ENCODE peak calls at places on chromosomes 3 and 15, in six cellular contexts. L is BJ; C is fibroblast of mammary gland; Z is fibroblast of the conjunctiva; O is Peyer's patch; G is stimulated activated CD4-positive, alpha-beta T cell treated with anti-CD3 and anti-CD28 coated beads, Interleukin-4, amount 100 ng/mL, for 4 hours. J is an unnamed sample.

GRCh38 chr3:98763076-98763475 is at the start of gene ST3GAL6:
- DNase-seq in L (no peak), C (peak; percentile 54), Z (no peak), O (no peak), G (no peak), J (no peak)

GRCh38 chr15:39391230-39391629 is 189.6 kb upstream of the THBS1 start:
- DNase-seq in L (no peak), C (peak; percentile 40), Z (no peak), O (no peak), G (no peak), J (no peak)

GRCh38 chr3:142501004-142501926 is 53.4 kb upstream of the XRN1 start:
- DNase-seq in L (peak; percentile 97), C (peak; percentile 86), Z (peak; percentile 35), O (no peak), G (no peak), J (no peak)

GRCh38 chr15:60392986-60393811 is 4.6 kb downstream of the ANXA2 start:
- DNase-seq in L (peak; percentile 98), C (peak; percentile 100), Z (peak; percentile 96), O (no peak), G (no peak), J (peak; percentile 88)

GRCh38 chr3:143601738-143602480 is 246.4 kb downstream of the SLC9A9 start:
- DNase-seq in L (no peak), C (peak; percentile 82), Z (no peak), O (no peak), G (no peak), J (no peak)

GRCh38 chr15:63436872-63437375 is 55.3 kb upstream of the CA12 start:
- DNase-seq in L (no peak), C (peak; percentile 77), Z (peak; percentile 61), O (peak; percentile 65), G (peak; percentile 67), J (peak; percentile 85)

GRCh38 chr3:168053115-168053514 is 42.6 kb downstream of the GOLIM4 start:
- DNase-seq in L (no peak), C (no peak), Z (no peak), O (no peak), G (no peak), J (no peak)

GRCh38 chr3:161273589-161274218 is 52.6 kb downstream of the NMD3 start:
- DNase-seq in L (no peak), C (peak; percentile 62), Z (peak; percentile 49), O (no peak), G (no peak), J (no peak)

GRCh38 chr15:51888593-51889195 is 59.2 kb downstream of the TMOD3 start:
- DNase-seq in L (no peak), C (peak; percentile 37), Z (no peak), O (no peak), G (no peak), J (peak; percentile 7)

GRCh38 chr3:71128951-71129350 is 454.6 kb downstream of the FOXP1 start:
- DNase-seq in L (no peak), C (peak; percentile 49), Z (no peak), O (no peak), G (peak; percentile 49), J (no peak)

GRCh38 chr3:168422843-168423242 is 327.1 kb upstream of the GOLIM4 start:
- DNase-seq in L (no peak), C (no peak), Z (no peak), O (no peak), G (no peak), J (no peak)

GRCh38 chr15:38671675-38672141 is 107.1 kb upstream of the RASGRP1 start:
- DNase-seq in L (no peak), C (peak; percentile 58), Z (no peak), O (peak; percentile 42), G (peak; percentile 47), J (no peak)

GRCh38 chr15:57647791-57648130 is 56.1 kb downstream of the MYZAP start:
- DNase-seq in L (no peak), C (peak; percentile 31), Z (no peak), O (no peak), G (no peak), J (no peak)

GRCh38 chr15:72271895-72272212 is 500 bp downstream of the PARP6 start:
- DNase-seq in L (no peak), C (peak; percentile 19), Z (no peak), O (no peak), G (no peak), J (no peak)

GRCh38 chr15:68330911-68331310 is 53.4 kb downstream of the FEM1B start:
- DNase-seq in L (no peak), C (no peak), Z (no peak), O (no peak), G (no peak), J (no peak)

GRCh38 chr3:183650554-183650953 is 15.1 kb downstream of the KLHL24 start:
- DNase-seq in L (no peak), C (no peak), Z (no peak), O (no peak), G (no peak), J (no peak)

GRCh38 chr3:177482048-177482741 is 284.9 kb upstream of the TBL1XR1 start:
- DNase-seq in L (no peak), C (peak; percentile 47), Z (no peak), O (no peak), G (no peak), J (no peak)

GRCh38 chr15:63218114-63218808 is 28.9 kb downstream of the RAB8B start:
- DNase-seq in L (peak; percentile 59), C (peak; percentile 83), Z (no peak), O (no peak), G (no peak), J (no peak)

GRCh38 chr15:95280711-95281110 is 1049.3 kb downstream of the MCTP2 start:
- DNase-seq in L (no peak), C (no peak), Z (no peak), O (no peak), G (no peak), J (no peak)

GRCh38 chr3:48402281-48402732 is 27.6 kb downstream of the PLXNB1 start:
- DNase-seq in L (peak; percentile 68), C (peak; percentile 94), Z (peak; percentile 81), O (peak; percentile 44), G (no peak), J (no peak)

GRCh38 chr3:179671709-179672337 is 19.0 kb downstream of the USP13 start:
- DNase-seq in L (no peak), C (peak; percentile 47), Z (no peak), O (no peak), G (no peak), J (no peak)

GRCh38 chr15:60647246-60647645 is 168.3 kb upstream of the ICE2 start:
- DNase-seq in L (no peak), C (no peak), Z (no peak), O (no peak), G (no peak), J (no peak)

GRCh38 chr15:48063411-48063985 is 57.3 kb upstream of the SLC24A5 start:
- DNase-seq in L (no peak), C (no peak), Z (no peak), O (no peak), G (no peak), J (no peak)

GRCh38 chr15:81335631-81336030 is 11.7 kb upstream of the STARD5 start:
- DNase-seq in L (no peak), C (no peak), Z (no peak), O (no peak), G (no peak), J (no peak)

GRCh38 chr3:116085456-116085855 is 359.8 kb downstream of the LSAMP start:
- DNase-seq in L (no peak), C (peak; percentile 16), Z (no peak), O (no peak), G (no peak), J (no peak)

GRCh38 chr15:74937226-74937601 is 659 bp downstream of the COX5A start:
- DNase-seq in L (no peak), C (no peak), Z (no peak), O (no peak), G (no peak), J (no peak)

GRCh38 chr15:24772709-24773373 is 97.3 kb downstream of the NPAP1 start:
- DNase-seq in L (peak; percentile 24), C (peak; percentile 81), Z (peak; percentile 66), O (no peak), G (peak; percentile 54), J (peak; percentile 89)

GRCh38 chr3:156474560-156475389 is 80.1 kb downstream of the SSR3 start:
- DNase-seq in L (no peak), C (no peak), Z (no peak), O (no peak), G (no peak), J (no peak)

J was measured in SHP77.